ENCODE peak calls at places on chromosomes 12 and 14, in ten cellular contexts. One of them, this sample, is unnamed.

GRCh38 chr14:90140956-90141316 is 79.1 kb downstream of the KCNK13 start:
- DNase-seq in ureter: no peak
- DNase-seq in T-helper 2 cell: no peak
- DNase-seq in dorsolateral prefrontal cortex: no peak
- DNase-seq in EL: peak; percentile 72
- DNase-seq in amygdala: no peak
- DNase-seq in stimulated activated CD8-positive, alpha-beta memory T cell treated with anti-CD3 and anti-CD28 coated beads, Interleukin-2, amount 100 ng/mL, for 1 hour: no peak
- DNase-seq in activated naive CD4-positive, alpha-beta T cell: no peak
- DNase-seq in stimulated activated naive CD4-positive, alpha-beta T cell: no peak
- DNase-seq in BE2C: no peak
- DNase-seq in this sample: no peak

GRCh38 chr12:84508943-84509342 is 403.7 kb downstream of the SLC6A15 start:
- DNase-seq in ureter: peak; percentile 50
- DNase-seq in T-helper 2 cell: no peak
- DNase-seq in dorsolateral prefrontal cortex: no peak
- DNase-seq in EL: no peak
- DNase-seq in amygdala: no peak
- DNase-seq in stimulated activated CD8-positive, alpha-beta memory T cell treated with anti-CD3 and anti-CD28 coated beads, Interleukin-2, amount 100 ng/mL, for 1 hour: no peak
- DNase-seq in activated naive CD4-positive, alpha-beta T cell: no peak
- DNase-seq in stimulated activated naive CD4-positive, alpha-beta T cell: no peak
- DNase-seq in BE2C: no peak
- DNase-seq in this sample: no peak

GRCh38 chr12:59087077-59087673 is 166.9 kb upstream of the LRIG3 start:
- DNase-seq in ureter: no peak
- DNase-seq in T-helper 2 cell: no peak
- DNase-seq in dorsolateral prefrontal cortex: no peak
- DNase-seq in EL: peak; percentile 8
- DNase-seq in amygdala: no peak
- DNase-seq in stimulated activated CD8-positive, alpha-beta memory T cell treated with anti-CD3 and anti-CD28 coated beads, Interleukin-2, amount 100 ng/mL, for 1 hour: no peak
- DNase-seq in activated naive CD4-positive, alpha-beta T cell: no peak
- DNase-seq in stimulated activated naive CD4-positive, alpha-beta T cell: no peak
- DNase-seq in BE2C: no peak
- DNase-seq in this sample: no peak

GRCh38 chr12:43289412-43289811 is 262.6 kb downstream of the ADAMTS20 start:
- DNase-seq in ureter: no peak
- DNase-seq in T-helper 2 cell: no peak
- DNase-seq in dorsolateral prefrontal cortex: no peak
- DNase-seq in EL: peak; percentile 20
- DNase-seq in amygdala: no peak
- DNase-seq in stimulated activated CD8-positive, alpha-beta memory T cell treated with anti-CD3 and anti-CD28 coated beads, Interleukin-2, amount 100 ng/mL, for 1 hour: no peak
- DNase-seq in activated naive CD4-positive, alpha-beta T cell: no peak
- DNase-seq in stimulated activated naive CD4-positive, alpha-beta T cell: no peak
- DNase-seq in BE2C: no peak
- DNase-seq in this sample: no peak

GRCh38 chr14:89309670-89310177 is 107.3 kb downstream of the FOXN3 start:
- DNase-seq in ureter: no peak
- DNase-seq in T-helper 2 cell: no peak
- DNase-seq in dorsolateral prefrontal cortex: no peak
- DNase-seq in EL: no peak
- DNase-seq in amygdala: no peak
- DNase-seq in stimulated activated CD8-positive, alpha-beta memory T cell treated with anti-CD3 and anti-CD28 coated beads, Interleukin-2, amount 100 ng/mL, for 1 hour: no peak
- DNase-seq in activated naive CD4-positive, alpha-beta T cell: no peak
- DNase-seq in stimulated activated naive CD4-positive, alpha-beta T cell: no peak
- DNase-seq in BE2C: no peak
- DNase-seq in this sample: no peak

GRCh38 chr12:101772019-101772774 is 32.9 kb upstream of the SYCP3 start:
- DNase-seq in ureter: no peak
- DNase-seq in T-helper 2 cell: no peak
- DNase-seq in dorsolateral prefrontal cortex: no peak
- DNase-seq in EL: no peak
- DNase-seq in amygdala: no peak
- DNase-seq in stimulated activated CD8-positive, alpha-beta memory T cell treated with anti-CD3 and anti-CD28 coated beads, Interleukin-2, amount 100 ng/mL, for 1 hour: no peak
- DNase-seq in activated naive CD4-positive, alpha-beta T cell: no peak
- DNase-seq in stimulated activated naive CD4-positive, alpha-beta T cell: no peak
- DNase-seq in BE2C: no peak
- DNase-seq in this sample: no peak

GRCh38 chr14:52850520-52850919 is 59.1 kb upstream of the GNPNAT1 start:
- DNase-seq in ureter: no peak
- DNase-seq in T-helper 2 cell: no peak
- DNase-seq in dorsolateral prefrontal cortex: no peak
- DNase-seq in EL: peak; percentile 36
- DNase-seq in amygdala: no peak
- DNase-seq in stimulated activated CD8-positive, alpha-beta memory T cell treated with anti-CD3 and anti-CD28 coated beads, Interleukin-2, amount 100 ng/mL, for 1 hour: no peak
- DNase-seq in activated naive CD4-positive, alpha-beta T cell: no peak
- DNase-seq in stimulated activated naive CD4-positive, alpha-beta T cell: no peak
- DNase-seq in BE2C: no peak
- DNase-seq in this sample: no peak

GRCh38 chr14:102249041-102249440 is 55.9 kb downstream of the MOK start:
- DNase-seq in ureter: no peak
- DNase-seq in T-helper 2 cell: no peak
- DNase-seq in dorsolateral prefrontal cortex: no peak
- DNase-seq in EL: peak; percentile 45
- DNase-seq in amygdala: no peak
- DNase-seq in stimulated activated CD8-positive, alpha-beta memory T cell treated with anti-CD3 and anti-CD28 coated beads, Interleukin-2, amount 100 ng/mL, for 1 hour: no peak
- DNase-seq in activated naive CD4-positive, alpha-beta T cell: no peak
- DNase-seq in stimulated activated naive CD4-positive, alpha-beta T cell: no peak
- DNase-seq in BE2C: no peak
- DNase-seq in this sample: no peak

GRCh38 chr14:60221441-60221840 is 27.6 kb upstream of the PPM1A start:
- DNase-seq in ureter: no peak
- DNase-seq in T-helper 2 cell: no peak
- DNase-seq in dorsolateral prefrontal cortex: no peak
- DNase-seq in EL: no peak
- DNase-seq in amygdala: no peak
- DNase-seq in stimulated activated CD8-positive, alpha-beta memory T cell treated with anti-CD3 and anti-CD28 coated beads, Interleukin-2, amount 100 ng/mL, for 1 hour: no peak
- DNase-seq in activated naive CD4-positive, alpha-beta T cell: no peak
- DNase-seq in stimulated activated naive CD4-positive, alpha-beta T cell: no peak
- DNase-seq in BE2C: no peak
- DNase-seq in this sample: no peak

GRCh38 chr14:54267172-54267571 is 129.6 kb upstream of the CDKN3 start:
- DNase-seq in ureter: no peak
- DNase-seq in T-helper 2 cell: no peak
- DNase-seq in dorsolateral prefrontal cortex: no peak
- DNase-seq in EL: no peak
- DNase-seq in amygdala: no peak
- DNase-seq in stimulated activated CD8-positive, alpha-beta memory T cell treated with anti-CD3 and anti-CD28 coated beads, Interleukin-2, amount 100 ng/mL, for 1 hour: no peak
- DNase-seq in activated naive CD4-positive, alpha-beta T cell: no peak
- DNase-seq in stimulated activated naive CD4-positive, alpha-beta T cell: no peak
- DNase-seq in BE2C: no peak
- DNase-seq in this sample: no peak

GRCh38 chr14:59342516-59343484 is 122.4 kb downstream of the GPR135 start:
- DNase-seq in ureter: no peak
- DNase-seq in T-helper 2 cell: no peak
- DNase-seq in dorsolateral prefrontal cortex: no peak
- DNase-seq in EL: peak; percentile 36
- DNase-seq in amygdala: no peak
- DNase-seq in stimulated activated CD8-positive, alpha-beta memory T cell treated with anti-CD3 and anti-CD28 coated beads, Interleukin-2, amount 100 ng/mL, for 1 hour: no peak
- DNase-seq in activated naive CD4-positive, alpha-beta T cell: no peak
- DNase-seq in stimulated activated naive CD4-positive, alpha-beta T cell: no peak
- DNase-seq in BE2C: no peak
- DNase-seq in this sample: no peak

GRCh38 chr14:54444003-54444402 is 2.8 kb upstream of the CNIH1 start:
- DNase-seq in ureter: no peak
- DNase-seq in T-helper 2 cell: no peak
- DNase-seq in dorsolateral prefrontal cortex: no peak
- DNase-seq in EL: no peak
- DNase-seq in amygdala: no peak
- DNase-seq in stimulated activated CD8-positive, alpha-beta memory T cell treated with anti-CD3 and anti-CD28 coated beads, Interleukin-2, amount 100 ng/mL, for 1 hour: no peak
- DNase-seq in activated naive CD4-positive, alpha-beta T cell: no peak
- DNase-seq in stimulated activated naive CD4-positive, alpha-beta T cell: no peak
- DNase-seq in BE2C: no peak
- DNase-seq in this sample: no peak

GRCh38 chr12:127722651-127723050 is 544.3 kb upstream of the TMEM132C start:
- DNase-seq in ureter: no peak
- DNase-seq in T-helper 2 cell: no peak
- DNase-seq in dorsolateral prefrontal cortex: no peak
- DNase-seq in EL: no peak
- DNase-seq in amygdala: no peak
- DNase-seq in stimulated activated CD8-positive, alpha-beta memory T cell treated with anti-CD3 and anti-CD28 coated beads, Interleukin-2, amount 100 ng/mL, for 1 hour: no peak
- DNase-seq in activated naive CD4-positive, alpha-beta T cell: no peak
- DNase-seq in stimulated activated naive CD4-positive, alpha-beta T cell: no peak
- DNase-seq in BE2C: no peak
- DNase-seq in this sample: no peak

GRCh38 chr12:47863985-47864384 is 40.8 kb downstream of the VDR start:
- DNase-seq in ureter: no peak
- DNase-seq in T-helper 2 cell: no peak
- DNase-seq in dorsolateral prefrontal cortex: no peak
- DNase-seq in EL: no peak
- DNase-seq in amygdala: no peak
- DNase-seq in stimulated activated CD8-positive, alpha-beta memory T cell treated with anti-CD3 and anti-CD28 coated beads, Interleukin-2, amount 100 ng/mL, for 1 hour: no peak
- DNase-seq in activated naive CD4-positive, alpha-beta T cell: no peak
- DNase-seq in stimulated activated naive CD4-positive, alpha-beta T cell: no peak
- DNase-seq in BE2C: no peak
- DNase-seq in this sample: no peak

GRCh38 chr12:1796515-1797010 is 23.8 kb upstream of the LRTM2 start:
- DNase-seq in ureter: no peak
- DNase-seq in T-helper 2 cell: peak; percentile 35
- DNase-seq in dorsolateral prefrontal cortex: peak; percentile 25
- DNase-seq in EL: peak; percentile 59
- DNase-seq in amygdala: no peak
- DNase-seq in stimulated activated CD8-positive, alpha-beta memory T cell treated with anti-CD3 and anti-CD28 coated beads, Interleukin-2, amount 100 ng/mL, for 1 hour: no peak
- DNase-seq in activated naive CD4-positive, alpha-beta T cell: no peak
- DNase-seq in stimulated activated naive CD4-positive, alpha-beta T cell: peak; percentile 60
- DNase-seq in BE2C: no peak
- DNase-seq in this sample: no peak

GRCh38 chr12:100733817-100734593 is 60.6 kb upstream of the ANO4 start:
- DNase-seq in ureter: no peak
- DNase-seq in T-helper 2 cell: no peak
- DNase-seq in dorsolateral prefrontal cortex: no peak
- DNase-seq in EL: peak; percentile 48
- DNase-seq in amygdala: no peak
- DNase-seq in stimulated activated CD8-positive, alpha-beta memory T cell treated with anti-CD3 and anti-CD28 coated beads, Interleukin-2, amount 100 ng/mL, for 1 hour: no peak
- DNase-seq in activated naive CD4-positive, alpha-beta T cell: no peak
- DNase-seq in stimulated activated naive CD4-positive, alpha-beta T cell: no peak
- DNase-seq in BE2C: no peak
- DNase-seq in this sample: no peak

GRCh38 chr12:5063149-5063548 is 19.5 kb downstream of the KCNA5 start:
- DNase-seq in ureter: no peak
- DNase-seq in T-helper 2 cell: no peak
- DNase-seq in dorsolateral prefrontal cortex: no peak
- DNase-seq in EL: no peak
- DNase-seq in amygdala: no peak
- DNase-seq in stimulated activated CD8-positive, alpha-beta memory T cell treated with anti-CD3 and anti-CD28 coated beads, Interleukin-2, amount 100 ng/mL, for 1 hour: no peak
- DNase-seq in activated naive CD4-positive, alpha-beta T cell: no peak
- DNase-seq in stimulated activated naive CD4-positive, alpha-beta T cell: no peak
- DNase-seq in BE2C: no peak
- DNase-seq in this sample: no peak

GRCh38 chr12:91994208-91994797 is 151.3 kb downstream of the BTG1 start:
- DNase-seq in ureter: no peak
- DNase-seq in T-helper 2 cell: no peak
- DNase-seq in dorsolateral prefrontal cortex: no peak
- DNase-seq in EL: no peak
- DNase-seq in amygdala: no peak
- DNase-seq in stimulated activated CD8-positive, alpha-beta memory T cell treated with anti-CD3 and anti-CD28 coated beads, Interleukin-2, amount 100 ng/mL, for 1 hour: no peak
- DNase-seq in activated naive CD4-positive, alpha-beta T cell: no peak
- DNase-seq in stimulated activated naive CD4-positive, alpha-beta T cell: no peak
- DNase-seq in BE2C: no peak
- DNase-seq in this sample: no peak

GRCh38 chr12:9327307-9327706 is 119.1 kb upstream of the PZP start:
- DNase-seq in ureter: no peak
- DNase-seq in T-helper 2 cell: no peak
- DNase-seq in dorsolateral prefrontal cortex: no peak
- DNase-seq in EL: no peak
- DNase-seq in amygdala: no peak
- DNase-seq in stimulated activated CD8-positive, alpha-beta memory T cell treated with anti-CD3 and anti-CD28 coated beads, Interleukin-2, amount 100 ng/mL, for 1 hour: no peak
- DNase-seq in activated naive CD4-positive, alpha-beta T cell: no peak
- DNase-seq in stimulated activated naive CD4-positive, alpha-beta T cell: no peak
- DNase-seq in BE2C: no peak
- DNase-seq in this sample: no peak

GRCh38 chr12:116070420-116070819 is 207.1 kb downstream of the MED13L start:
- DNase-seq in ureter: no peak
- DNase-seq in T-helper 2 cell: no peak
- DNase-seq in dorsolateral prefrontal cortex: no peak
- DNase-seq in EL: no peak
- DNase-seq in amygdala: no peak
- DNase-seq in stimulated activated CD8-positive, alpha-beta memory T cell treated with anti-CD3 and anti-CD28 coated beads, Interleukin-2, amount 100 ng/mL, for 1 hour: no peak
- DNase-seq in activated naive CD4-positive, alpha-beta T cell: no peak
- DNase-seq in stimulated activated naive CD4-positive, alpha-beta T cell: no peak
- DNase-seq in BE2C: no peak
- DNase-seq in this sample: no peak

GRCh38 chr12:49885118-49885517 is 18.6 kb downstream of the FAIM2 start:
- DNase-seq in ureter: no peak
- DNase-seq in T-helper 2 cell: no peak
- DNase-seq in dorsolateral prefrontal cortex: no peak
- DNase-seq in EL: no peak
- DNase-seq in amygdala: no peak
- DNase-seq in stimulated activated CD8-positive, alpha-beta memory T cell treated with anti-CD3 and anti-CD28 coated beads, Interleukin-2, amount 100 ng/mL, for 1 hour: no peak
- DNase-seq in activated naive CD4-positive, alpha-beta T cell: no peak
- DNase-seq in stimulated activated naive CD4-positive, alpha-beta T cell: no peak
- DNase-seq in BE2C: peak; percentile 7
- DNase-seq in this sample: no peak